ENCODE peak calls at places on chromosomes 16 and 17, in six cellular contexts. C is uterus, O is breast epithelium, H is small intestine, B is H9, S is mesendoderm. D is an unnamed sample. For H3K4me1, the result is how much of the 10 kb centered on the place peaks cover.

GRCh38 chr16:81635336-81635947 is 143.6 kb upstream of the PLCG2 start:
- DNase-seq in H (no peak), O (no peak), S (no peak), B (no peak), C (no peak), D (no peak)

GRCh38 chr16:11016993-11017392 is 72.6 kb downstream of the CLEC16A start:
- DNase-seq in S (no peak), B (no peak), H (peak), O (no peak), C (peak), D (no peak)

GRCh38 chr16:54648575-54648974 is 282.1 kb upstream of the IRX5 start:
- DNase-seq in H (no peak), S (no peak), O (no peak), B (no peak), C (no peak), D (no peak)

GRCh38 chr16:54422569-54422978 is 136.0 kb upstream of the IRX3 start:
- DNase-seq in S (no peak), B (no peak), O (no peak), H (no peak), C (no peak), D (no peak)

GRCh38 chr16:76976101-76976500 is 214.9 kb upstream of the MON1B start:
- DNase-seq in O (no peak), H (no peak), S (no peak), B (no peak), C (no peak), D (no peak)

GRCh38 chr16:24855678-24856077 is 9.9 kb downstream of the SLC5A11 start:
- DNase-seq in B (no peak), O (no peak), H (peak), S (no peak), C (no peak), D (no peak)

GRCh38 chr17:64777413-64778101 is 115.5 kb upstream of the SMURF2 start:
- DNase-seq in H (peak), B (no peak), C (peak), S (no peak), O (no peak), D (peak)

GRCh38 chr16:49875812-49876715 is 20.2 kb upstream of the ZNF423 start:
- DNase-seq in O (no peak), S (peak), C (no peak), B (no peak), H (no peak), D (peak)

GRCh38 chr17:73325527-73325842 is 13.7 kb upstream of the CDC42EP4 start:
- DNase-seq in C (peak), H (no peak), O (no peak), S (no peak), B (no peak), D (no peak)

GRCh38 chr17:9859781-9860180 is 34.1 kb downstream of the GLP2R start:
- DNase-seq in H (no peak), C (no peak), B (peak), O (no peak), S (no peak), D (peak)

GRCh38 chr16:52591441-52592215 is 44.7 kb upstream of the TOX3 start:
- DNase-seq in B (no peak), S (no peak), H (peak), O (no peak), C (no peak), D (no peak)

GRCh38 chr16:85458952-85459351 is 154.2 kb upstream of the GSE1 start:
- DNase-seq in C (no peak), S (no peak), O (peak), H (no peak), B (no peak), D (no peak)

GRCh38 chr16:82652826-82653225 is 26.1 kb downstream of the CDH13 start:
- DNase-seq in C (no peak), S (no peak), B (no peak), O (no peak), H (no peak), D (no peak)

GRCh38 chr16:82649766-82650165 is 23.0 kb downstream of the CDH13 start:
- DNase-seq in O (no peak), H (no peak), C (no peak), S (no peak), B (no peak), D (no peak)

GRCh38 chr16:82651921-82652601 is 25.3 kb downstream of the CDH13 start:
- DNase-seq in H (peak), C (no peak), O (no peak), B (no peak), S (no peak), D (no peak)

GRCh38 chr16:82653550-82654511 is 27.1 kb downstream of the CDH13 start:
- DNase-seq in B (no peak), C (peak), S (peak), H (peak), O (no peak), D (no peak)

GRCh38 chr16:82650804-82651203 is 24.0 kb downstream of the CDH13 start:
- DNase-seq in H (no peak), O (no peak), S (no peak), C (no peak), B (no peak), D (no peak)
- H3K4me1 ChIP-seq in H (under half), O (under half), S (under half), C (under half), B (under half), D (under half)

GRCh38 chr17:48550313-48551205 is 5.7 kb upstream of the HOXB2 start:
- DNase-seq in O (no peak), B (peak), C (no peak), H (no peak), S (no peak), D (peak)
- H3K4me1 ChIP-seq in O (under half), B (under half), C (under half), H (under half), S (under half), D (under half)

GRCh38 chr17:49991409-49991808 is 3.6 kb downstream of the DLX3 start:
- DNase-seq in H (no peak), O (no peak), S (no peak), B (peak), C (no peak), D (peak)
- H3K4me1 ChIP-seq in H (under half), O (under half), S (under half), B (under half), C (under half), D (under half)

GRCh38 chr17:27282054-27282501 is 11.8 kb upstream of the WSB1 start:
- DNase-seq in H (no peak), O (no peak), B (no peak), S (no peak), C (no peak), D (no peak)
- H3K4me1 ChIP-seq in H (under half), O (under half), B (under half), S (under half), C (under half), D (under half)

DNA sequence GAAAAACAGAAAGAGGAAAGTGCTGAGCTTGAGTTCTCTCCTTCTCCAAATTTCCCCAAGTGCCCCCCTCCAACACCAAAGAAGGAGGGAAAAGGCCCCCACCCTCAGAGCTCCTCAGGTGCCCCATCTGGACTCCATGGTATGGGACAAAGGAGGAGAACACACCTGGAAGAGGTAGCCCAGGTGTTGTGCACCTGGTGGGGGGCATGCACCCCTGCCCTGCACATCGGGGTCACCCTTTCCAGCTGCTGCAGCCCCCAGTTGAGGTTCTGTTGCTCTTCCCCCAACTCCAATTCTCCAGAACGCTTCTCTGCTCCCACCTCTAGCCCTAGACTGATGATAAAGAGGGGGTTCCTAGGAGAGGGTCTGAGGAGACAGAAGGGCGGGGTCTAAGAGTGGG is 3.0 kb upstream of the COL1A1 start:
- DNase-seq in O (no peak), C (peak), H (no peak), S (no peak), B (no peak), D (no peak)
- H3K4me1 ChIP-seq in O (under half), C (under half), H (under half), S (under half), B (under half), D (under half)

D was measured in endodermal cell.